ENCODE peak calls at places on chromosome 1, in nine cellular contexts. D is foreskin fibroblast; C is stimulated activated naive CD4-positive, alpha-beta T cell; N is endothelial cell of umbilical vein; W is epithelial cell of esophagus; G is NCI-H1694; J is mucosa of descending colon; H is GM12865; F is ELR. A is an unnamed sample.

GRCh38 chr1:44472614-44473262 is 67.7 kb downstream of the RNF220 start:
- DNase-seq in D (no peak), C (no peak), N (peak), W (no peak), G (no peak), J (no peak), H (peak), F (no peak), A (no peak)

GRCh38 chr1:221847676-221848075 is 105.8 kb upstream of the DUSP10 start:
- DNase-seq in D (no peak), C (no peak), N (no peak), W (no peak), G (no peak), J (no peak), H (no peak), F (no peak), A (no peak)

GRCh38 chr1:40477680-40478057 is 579 bp downstream of the ZFP69 start:
- DNase-seq in D (peak), C (peak), N (peak), W (peak), G (no peak), J (peak), H (peak), F (peak), A (peak)

GRCh38 chr1:180953291-180953747 is 40.6 kb downstream of the KIAA1614 start:
- DNase-seq in D (no peak), C (no peak), N (no peak), W (peak), G (no peak), J (peak), H (peak), F (peak), A (peak)

GRCh38 chr1:26784023-26784871 is 3.5 kb upstream of the PIGV start:
- DNase-seq in D (peak), C (no peak), N (peak), W (peak), G (no peak), J (peak), H (peak), F (peak), A (no peak)

GRCh38 chr1:54857741-54858665 is 29.0 kb downstream of the DHCR24 start:
- DNase-seq in D (peak), C (no peak), N (no peak), W (peak), G (no peak), J (no peak), H (no peak), F (peak), A (no peak)

GRCh38 chr1:43134068-43134467 is 38.0 kb downstream of the EBNA1BP2 start:
- DNase-seq in D (no peak), C (no peak), N (no peak), W (no peak), G (no peak), J (no peak), H (no peak), F (no peak), A (no peak)

GRCh38 chr1:180816132-180816531 is 96.6 kb upstream of the KIAA1614 start:
- DNase-seq in D (no peak), C (no peak), N (no peak), W (no peak), G (no peak), J (no peak), H (no peak), F (no peak), A (no peak)

GRCh38 chr1:180945551-180945950 is 32.9 kb downstream of the KIAA1614 start:
- DNase-seq in D (no peak), C (no peak), N (no peak), W (no peak), G (no peak), J (no peak), H (no peak), F (no peak), A (no peak)

GRCh38 chr1:208006258-208006920 is 95.5 kb upstream of the CD34 start:
- DNase-seq in D (no peak), C (no peak), N (no peak), W (no peak), G (no peak), J (no peak), H (no peak), F (no peak), A (no peak)

GRCh38 chr1:155200920-155201319 is 6.8 kb downstream of the THBS3 start:
- DNase-seq in D (no peak), C (no peak), N (no peak), W (no peak), G (no peak), J (no peak), H (no peak), F (no peak), A (no peak)

GRCh38 chr1:9038881-9039760 is 12.9 kb upstream of the SLC2A7 start:
- DNase-seq in D (no peak), C (no peak), N (no peak), W (no peak), G (no peak), J (no peak), H (no peak), F (no peak), A (no peak)

GRCh38 chr1:188669715-188670114 is 1807.9 kb downstream of the BRINP3 start:
- DNase-seq in D (peak), C (no peak), N (peak), W (peak), G (peak), J (no peak), H (no peak), F (no peak), A (peak)

GRCh38 chr1:156947127-156947526 is 26.7 kb downstream of the LRRC71 start:
- DNase-seq in D (no peak), C (no peak), N (no peak), W (no peak), G (no peak), J (no peak), H (no peak), F (no peak), A (no peak)

GRCh38 chr1:53585116-53585515 is 125.9 kb downstream of the DMRTB1 start:
- DNase-seq in D (no peak), C (no peak), N (no peak), W (no peak), G (no peak), J (peak), H (peak), F (no peak), A (no peak)

GRCh38 chr1:226588484-226588883 is 39.9 kb downstream of the STUM start:
- DNase-seq in D (no peak), C (no peak), N (no peak), W (peak), G (no peak), J (no peak), H (no peak), F (peak), A (no peak)

GRCh38 chr1:104125935-104126334 is 376.2 kb downstream of the AMY1C start:
- DNase-seq in D (no peak), C (no peak), N (no peak), W (no peak), G (no peak), J (no peak), H (no peak), F (no peak), A (no peak)

GRCh38 chr1:94656982-94657381 is 115.4 kb upstream of the F3 start:
- DNase-seq in D (no peak), C (no peak), N (no peak), W (no peak), G (no peak), J (no peak), H (no peak), F (no peak), A (no peak)

GRCh38 chr1:221335161-221336101 is 406.5 kb downstream of the DUSP10 start:
- DNase-seq in D (peak), C (no peak), N (no peak), W (peak), G (no peak), J (peak), H (no peak), F (peak), A (peak)

GRCh38 chr1:199123615-199124014 is 484.8 kb downstream of the PTPRC start:
- DNase-seq in D (peak), C (no peak), N (no peak), W (no peak), G (no peak), J (peak), H (no peak), F (peak), A (peak)

GRCh38 chr1:39408641-39409054 is 82.8 kb upstream of the BMP8A start:
- DNase-seq in D (peak), C (peak), N (peak), W (peak), G (peak), J (peak), H (peak), F (peak), A (peak)

GRCh38 chr1:56686171-56686570 is 41.1 kb downstream of the PRKAA2 start:
- DNase-seq in D (peak), C (no peak), N (peak), W (peak), G (no peak), J (no peak), H (no peak), F (peak), A (peak)

GRCh38 chr1:117169871-117170596 is 40.7 kb downstream of the VTCN1 start:
- DNase-seq in D (no peak), C (no peak), N (no peak), W (no peak), G (no peak), J (no peak), H (no peak), F (no peak), A (no peak)

GRCh38 chr1:9730096-9730901 is 78.8 kb downstream of the PIK3CD start:
- DNase-seq in D (no peak), C (no peak), N (no peak), W (no peak), G (no peak), J (no peak), H (peak), F (no peak), A (no peak)

GRCh38 chr1:186605762-186606350 is 74.4 kb downstream of the PTGS2 start:
- DNase-seq in D (peak), C (no peak), N (peak), W (peak), G (no peak), J (peak), H (peak), F (peak), A (peak)

GRCh38 chr1:232248276-232248803 is 381.6 kb downstream of the SIPA1L2 start:
- DNase-seq in D (no peak), C (no peak), N (no peak), W (no peak), G (no peak), J (no peak), H (no peak), F (no peak), A (no peak)

GRCh38 chr1:18266391-18266790 is 158.8 kb downstream of the IGSF21 start:
- DNase-seq in D (no peak), C (no peak), N (no peak), W (no peak), G (no peak), J (no peak), H (no peak), F (no peak), A (no peak)

GRCh38 chr1:180892675-180893074 is 20.0 kb upstream of the KIAA1614 start:
- DNase-seq in D (no peak), C (no peak), N (no peak), W (no peak), G (no peak), J (no peak), H (no peak), F (no peak), A (no peak)

GRCh38 chr1:231666957-231667601 is 40.5 kb downstream of the DISC1 start:
- DNase-seq in D (no peak), C (no peak), N (no peak), W (no peak), G (no peak), J (no peak), H (no peak), F (no peak), A (no peak)

GRCh38 chr1:6601865-6602668 is 602 bp downstream of the KLHL21 start:
- DNase-seq in D (no peak), C (no peak), N (no peak), W (peak), G (no peak), J (peak), H (peak), F (peak), A (peak)

A was measured in mammary epithelial cell.